ENCODE peak calls at places on chromosomes 12 and 14, in five cellular contexts. One of them, this sample, is unnamed.

GRCh38 chr12:29733060-29733459 is 50.7 kb downstream of the TMTC1 start:
- DNase-seq in DND-41: no peak
- DNase-seq in lower lobe of right lung: no peak
- DNase-seq in sigmoid colon: no peak
- DNase-seq in upper lobe of right lung: no peak
- DNase-seq in this sample: no peak

GRCh38 chr12:95083471-95083870 is 10.1 kb upstream of the NR2C1 start:
- DNase-seq in DND-41: no peak
- DNase-seq in lower lobe of right lung: no peak
- DNase-seq in sigmoid colon: no peak
- DNase-seq in upper lobe of right lung: no peak
- DNase-seq in this sample: no peak

GRCh38 chr14:65169351-65169750 is 67.0 kb upstream of the MAX start:
- DNase-seq in DND-41: no peak
- DNase-seq in lower lobe of right lung: no peak
- DNase-seq in sigmoid colon: no peak
- DNase-seq in upper lobe of right lung: no peak
- DNase-seq in this sample: no peak

GRCh38 chr12:31362115-31362758 is 36.3 kb upstream of the SINHCAF start:
- DNase-seq in DND-41: no peak
- DNase-seq in lower lobe of right lung: no peak
- DNase-seq in sigmoid colon: no peak
- DNase-seq in upper lobe of right lung: no peak
- DNase-seq in this sample: no peak

GRCh38 chr14:31829256-31829923 is 247.7 kb upstream of the ARHGAP5 start:
- DNase-seq in DND-41: no peak
- DNase-seq in lower lobe of right lung: no peak
- DNase-seq in sigmoid colon: no peak
- DNase-seq in upper lobe of right lung: no peak
- DNase-seq in this sample: no peak

GRCh38 chr12:101086490-101086889 is 123.5 kb downstream of the SLC5A8 start:
- DNase-seq in DND-41: no peak
- DNase-seq in lower lobe of right lung: no peak
- DNase-seq in sigmoid colon: no peak
- DNase-seq in upper lobe of right lung: no peak
- DNase-seq in this sample: no peak

GRCh38 chr12:107406932-107407331 is 278.7 kb upstream of the PWP1 start:
- DNase-seq in DND-41: no peak
- DNase-seq in lower lobe of right lung: no peak
- DNase-seq in sigmoid colon: no peak
- DNase-seq in upper lobe of right lung: no peak
- DNase-seq in this sample: no peak

GRCh38 chr12:76645934-76646333 is 86.4 kb upstream of the OSBPL8 start:
- DNase-seq in DND-41: no peak
- DNase-seq in lower lobe of right lung: no peak
- DNase-seq in sigmoid colon: no peak
- DNase-seq in upper lobe of right lung: no peak
- DNase-seq in this sample: no peak

GRCh38 chr14:34081576-34082136 is 130.8 kb upstream of the EGLN3 start:
- DNase-seq in DND-41: no peak
- DNase-seq in lower lobe of right lung: no peak
- DNase-seq in sigmoid colon: no peak
- DNase-seq in upper lobe of right lung: no peak
- DNase-seq in this sample: no peak

GRCh38 chr14:97275276-97275675 is 478.1 kb downstream of the VRK1 start:
- DNase-seq in DND-41: no peak
- DNase-seq in lower lobe of right lung: no peak
- DNase-seq in sigmoid colon: no peak
- DNase-seq in upper lobe of right lung: no peak
- DNase-seq in this sample: no peak

GRCh38 chr12:121536058-121536928 is 44.5 kb downstream of the KDM2B start:
- DNase-seq in DND-41: no peak
- DNase-seq in lower lobe of right lung: peak; percentile 91
- DNase-seq in sigmoid colon: peak; percentile 94
- DNase-seq in upper lobe of right lung: peak; percentile 91
- DNase-seq in this sample: peak; percentile 92
- H3K4me1 ChIP-seq in DND-41: peaks cover 2% of the 10 kb centered on the region
- H3K4me1 ChIP-seq in lower lobe of right lung: peaks cover 64% of the 10 kb centered on the region
- H3K4me1 ChIP-seq in sigmoid colon: no peaks in the 10 kb centered on the region
- H3K4me1 ChIP-seq in upper lobe of right lung: peaks cover 54% of the 10 kb centered on the region
- H3K4me1 ChIP-seq in this sample: peaks cover 55% of the 10 kb centered on the region

DNA sequence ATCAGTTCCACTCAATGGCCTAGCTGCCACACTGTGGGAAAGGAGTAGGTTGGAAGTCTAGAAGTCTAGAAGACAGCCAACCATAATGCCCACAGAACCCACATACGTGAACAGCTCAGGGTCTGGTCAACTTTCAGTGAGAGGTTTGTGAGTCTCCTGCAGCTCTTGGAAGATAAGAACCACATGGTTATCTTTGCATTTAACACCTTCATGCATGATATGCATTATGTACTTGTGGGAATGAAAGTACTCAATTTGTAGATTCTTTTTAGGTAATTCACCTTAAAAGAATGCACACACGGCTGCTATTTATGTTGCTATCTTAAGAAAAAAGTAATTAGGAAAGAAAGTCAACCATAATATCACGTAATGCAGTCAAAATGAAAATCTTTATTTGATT is 126.7 kb downstream of the ESRRB start:
- DNase-seq in DND-41: no peak
- DNase-seq in lower lobe of right lung: no peak
- DNase-seq in sigmoid colon: peak; percentile 2
- DNase-seq in upper lobe of right lung: no peak
- DNase-seq in this sample: no peak
- H3K27ac ChIP-seq in DND-41: no peak overlapping the region
- H3K27ac ChIP-seq in lower lobe of right lung: no peak overlapping the region
- H3K27ac ChIP-seq in sigmoid colon: no peak overlapping the region
- H3K27ac ChIP-seq in upper lobe of right lung: no peak overlapping the region
- H3K27ac ChIP-seq in this sample: no peak overlapping the region

GRCh38 chr12:47800582-47800981 is 19.1 kb downstream of the HDAC7 start:
- DNase-seq in DND-41: no peak
- DNase-seq in lower lobe of right lung: no peak
- DNase-seq in sigmoid colon: no peak
- DNase-seq in upper lobe of right lung: no peak
- DNase-seq in this sample: no peak

GRCh38 chr12:47801170-47801903 is 18.4 kb downstream of the HDAC7 start:
- DNase-seq in DND-41: no peak
- DNase-seq in lower lobe of right lung: peak; percentile 66
- DNase-seq in sigmoid colon: no peak
- DNase-seq in upper lobe of right lung: no peak
- DNase-seq in this sample: no peak

GRCh38 chr12:47797432-47797831 is 22.3 kb downstream of the HDAC7 start:
- DNase-seq in DND-41: peak; percentile 45
- DNase-seq in lower lobe of right lung: no peak
- DNase-seq in sigmoid colon: no peak
- DNase-seq in upper lobe of right lung: no peak
- DNase-seq in this sample: no peak

GRCh38 chr12:47798481-47798948 is 21.2 kb downstream of the HDAC7 start:
- DNase-seq in DND-41: no peak
- DNase-seq in lower lobe of right lung: no peak
- DNase-seq in sigmoid colon: no peak
- DNase-seq in upper lobe of right lung: no peak
- DNase-seq in this sample: no peak

GRCh38 chr12:47799357-47799955 is 20.2 kb downstream of the HDAC7 start:
- DNase-seq in DND-41: no peak
- DNase-seq in lower lobe of right lung: no peak
- DNase-seq in sigmoid colon: peak; percentile 88
- DNase-seq in upper lobe of right lung: no peak
- DNase-seq in this sample: peak; percentile 74
- H3K36me3 ChIP-seq in DND-41: no peaks in the 10 kb centered on the region
- H3K36me3 ChIP-seq in lower lobe of right lung: peaks cover 60% of the 10 kb centered on the region
- H3K36me3 ChIP-seq in sigmoid colon: peaks cover 44% of the 10 kb centered on the region
- H3K36me3 ChIP-seq in upper lobe of right lung: peaks cover 31% of the 10 kb centered on the region
- H3K36me3 ChIP-seq in this sample: peaks cover 52% of the 10 kb centered on the region

DNA sequence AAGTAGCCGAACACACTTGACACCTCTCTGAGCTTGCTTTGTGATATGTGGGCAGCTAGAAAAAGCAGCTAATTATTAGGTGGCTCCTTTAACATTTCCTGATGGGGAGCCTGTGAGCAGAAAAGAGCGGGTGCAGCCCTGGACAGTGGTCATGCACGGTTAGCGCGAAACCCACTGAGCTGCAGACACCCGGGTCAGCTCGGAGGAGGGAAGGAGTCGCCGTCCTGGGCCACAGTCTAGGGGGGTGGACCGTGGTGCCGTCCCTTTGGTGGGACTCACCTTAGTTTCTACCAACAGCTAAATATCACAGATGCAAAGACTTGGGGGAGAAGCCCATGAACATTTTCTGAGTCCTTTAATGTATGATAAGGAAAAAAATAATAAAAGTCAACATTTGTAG is 6.7 kb downstream of the COA8 start:
- DNase-seq in DND-41: no peak
- DNase-seq in lower lobe of right lung: no peak
- DNase-seq in sigmoid colon: no peak
- DNase-seq in upper lobe of right lung: no peak
- DNase-seq in this sample: no peak
- H3K4me1 ChIP-seq in DND-41: peaks cover 6% of the 10 kb centered on the region
- H3K4me1 ChIP-seq in lower lobe of right lung: peaks cover 48% of the 10 kb centered on the region
- H3K4me1 ChIP-seq in sigmoid colon: no peaks in the 10 kb centered on the region
- H3K4me1 ChIP-seq in upper lobe of right lung: peaks cover 13% of the 10 kb centered on the region
- H3K4me1 ChIP-seq in this sample: peaks cover 68% of the 10 kb centered on the region

GRCh38 chr14:101859916-101860315 is 98.4 kb downstream of the PPP2R5C start:
- DNase-seq in DND-41: no peak
- DNase-seq in lower lobe of right lung: no peak
- DNase-seq in sigmoid colon: no peak
- DNase-seq in upper lobe of right lung: no peak
- DNase-seq in this sample: no peak
- H3K27ac ChIP-seq in DND-41: no peak overlapping the region
- H3K27ac ChIP-seq in lower lobe of right lung: peak overlapping the region; percentile 74
- H3K27ac ChIP-seq in sigmoid colon: no peak overlapping the region
- H3K27ac ChIP-seq in upper lobe of right lung: peak overlapping the region; percentile 61
- H3K27ac ChIP-seq in this sample: no peak overlapping the region

GRCh38 chr14:59570122-59570521 is 6.5 kb downstream of the CCDC175 start:
- DNase-seq in DND-41: no peak
- DNase-seq in lower lobe of right lung: no peak
- DNase-seq in sigmoid colon: no peak
- DNase-seq in upper lobe of right lung: no peak
- DNase-seq in this sample: no peak
- H3K36me3 ChIP-seq in DND-41: no peaks in the 10 kb centered on the region
- H3K36me3 ChIP-seq in lower lobe of right lung: no peaks in the 10 kb centered on the region
- H3K36me3 ChIP-seq in sigmoid colon: no peaks in the 10 kb centered on the region
- H3K36me3 ChIP-seq in upper lobe of right lung: no peaks in the 10 kb centered on the region
- H3K36me3 ChIP-seq in this sample: no peaks in the 10 kb centered on the region

DNA sequence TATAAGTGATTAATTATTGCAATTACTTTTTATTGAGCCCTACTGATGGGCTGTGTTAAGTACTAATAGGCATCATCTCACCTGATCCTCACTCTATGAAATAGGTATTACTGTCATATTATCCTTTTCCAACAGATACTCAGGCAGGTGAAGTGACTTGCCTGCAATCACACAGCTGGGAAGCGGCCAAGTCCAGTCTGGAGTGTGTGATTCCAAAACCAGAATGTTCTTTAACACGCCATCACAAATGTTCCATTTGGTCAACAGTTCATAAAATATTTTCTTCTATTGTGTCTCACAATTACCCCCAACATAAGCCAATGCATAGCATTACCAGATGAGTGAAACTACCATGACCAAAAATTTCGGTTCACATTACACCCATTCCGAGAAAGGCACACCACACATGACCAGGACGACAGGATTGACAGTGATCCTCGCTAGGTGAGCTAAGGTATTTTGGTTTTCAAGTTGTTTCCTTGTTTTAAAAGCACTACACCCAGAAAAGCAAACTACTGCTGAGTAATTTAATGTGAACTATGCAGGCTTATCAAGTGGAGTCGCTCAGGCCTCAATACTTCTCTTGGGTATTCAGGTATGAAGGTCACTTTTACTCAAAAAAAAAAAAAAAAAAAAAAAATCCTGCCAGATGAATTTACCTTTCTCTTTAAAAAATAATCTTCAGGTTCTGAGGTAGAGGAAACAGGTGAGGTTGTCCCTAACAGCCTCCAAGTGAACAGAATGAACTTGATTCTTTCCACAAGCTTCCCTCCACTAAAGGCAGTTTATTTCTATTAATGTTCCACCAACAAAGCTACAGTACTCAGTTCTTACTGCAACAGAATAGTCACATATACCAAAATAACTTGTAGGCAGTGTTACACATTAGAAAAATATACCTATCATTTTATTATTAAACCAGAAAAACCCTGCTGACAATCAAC is 2.4 kb downstream of the VPS37B start:
- DNase-seq in DND-41: no peak
- DNase-seq in lower lobe of right lung: peak; percentile 68
- DNase-seq in sigmoid colon: no peak
- DNase-seq in upper lobe of right lung: no peak
- DNase-seq in this sample: no peak
- H3K4me1 ChIP-seq in DND-41: peaks cover 93% of the 10 kb centered on the region
- H3K4me1 ChIP-seq in lower lobe of right lung: peaks cover 67% of the 10 kb centered on the region
- H3K4me1 ChIP-seq in sigmoid colon: no peaks in the 10 kb centered on the region
- H3K4me1 ChIP-seq in upper lobe of right lung: peaks cover 64% of the 10 kb centered on the region
- H3K4me1 ChIP-seq in this sample: peaks cover 60% of the 10 kb centered on the region

GRCh38 chr12:79891506-79892162 is 43.3 kb downstream of the PPP1R12A start:
- DNase-seq in DND-41: no peak
- DNase-seq in lower lobe of right lung: no peak
- DNase-seq in sigmoid colon: no peak
- DNase-seq in upper lobe of right lung: no peak
- DNase-seq in this sample: no peak

GRCh38 chr12:79884401-79885006 is 50.4 kb downstream of the PPP1R12A start:
- DNase-seq in DND-41: no peak
- DNase-seq in lower lobe of right lung: no peak
- DNase-seq in sigmoid colon: no peak
- DNase-seq in upper lobe of right lung: no peak
- DNase-seq in this sample: no peak

GRCh38 chr12:79886917-79887519 is 47.9 kb downstream of the PPP1R12A start:
- DNase-seq in DND-41: no peak
- DNase-seq in lower lobe of right lung: no peak
- DNase-seq in sigmoid colon: no peak
- DNase-seq in upper lobe of right lung: no peak
- DNase-seq in this sample: no peak

GRCh38 chr12:79885956-79886490 is 48.9 kb downstream of the PPP1R12A start:
- DNase-seq in DND-41: no peak
- DNase-seq in lower lobe of right lung: no peak
- DNase-seq in sigmoid colon: no peak
- DNase-seq in upper lobe of right lung: no peak
- DNase-seq in this sample: no peak

DNA sequence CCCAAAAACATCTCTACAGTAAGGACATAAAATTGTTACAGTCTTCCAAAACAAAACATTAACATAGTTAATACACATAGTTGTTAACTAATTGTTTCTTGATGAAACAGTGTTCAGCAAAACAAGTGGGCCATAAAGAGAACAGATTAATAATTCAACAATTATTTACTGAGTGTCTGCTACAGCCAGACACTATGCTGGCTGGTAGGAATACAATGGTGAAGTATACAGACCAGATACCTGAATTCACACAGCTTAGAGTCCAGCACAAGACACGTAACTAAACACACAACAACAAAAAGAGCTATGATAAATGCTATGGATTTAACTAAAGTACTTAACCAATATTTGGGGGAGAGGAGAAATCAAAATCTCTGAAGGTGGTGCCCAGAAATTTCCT is 47.0 kb downstream of the PPP1R12A start:
- DNase-seq in DND-41: no peak
- DNase-seq in lower lobe of right lung: no peak
- DNase-seq in sigmoid colon: no peak
- DNase-seq in upper lobe of right lung: no peak
- DNase-seq in this sample: no peak
- H3K27ac ChIP-seq in DND-41: no peak overlapping the region
- H3K27ac ChIP-seq in lower lobe of right lung: no peak overlapping the region
- H3K27ac ChIP-seq in sigmoid colon: peak overlapping the region; percentile 49
- H3K27ac ChIP-seq in upper lobe of right lung: no peak overlapping the region
- H3K27ac ChIP-seq in this sample: no peak overlapping the region